ENCODE peak calls at places on chromosomes 12 and 14, in six cellular contexts. One of them, this sample, is unnamed.

GRCh38 chr12:90174198-90174510 is 465.5 kb upstream of the ATP2B1 start:
- DNase-seq in T-cell: no peak
- DNase-seq in endothelial cell: no peak
- DNase-seq in fibroblast of lung: no peak
- DNase-seq in GM12865: peak
- DNase-seq in ELR: peak
- DNase-seq in this sample: no peak

GRCh38 chr14:99519347-99519881 is 38.2 kb downstream of the CCNK start:
- DNase-seq in T-cell: no peak
- DNase-seq in endothelial cell: no peak
- DNase-seq in fibroblast of lung: no peak
- DNase-seq in GM12865: no peak
- DNase-seq in ELR: no peak
- DNase-seq in this sample: no peak

GRCh38 chr14:57533214-57533613 is 39.6 kb upstream of the CCDC198 start:
- DNase-seq in T-cell: no peak
- DNase-seq in endothelial cell: peak
- DNase-seq in fibroblast of lung: peak
- DNase-seq in GM12865: peak
- DNase-seq in ELR: peak
- DNase-seq in this sample: no peak

GRCh38 chr14:31243860-31244259 is 36.3 kb upstream of the HECTD1 start:
- DNase-seq in T-cell: no peak
- DNase-seq in endothelial cell: no peak
- DNase-seq in fibroblast of lung: no peak
- DNase-seq in GM12865: no peak
- DNase-seq in ELR: no peak
- DNase-seq in this sample: no peak

GRCh38 chr12:14367097-14367661 is 1.7 kb downstream of the ATF7IP start:
- DNase-seq in T-cell: no peak
- DNase-seq in endothelial cell: no peak
- DNase-seq in fibroblast of lung: peak
- DNase-seq in GM12865: peak
- DNase-seq in ELR: peak
- DNase-seq in this sample: peak

GRCh38 chr12:22981711-22982110 is 356.7 kb downstream of the ETNK1 start:
- DNase-seq in T-cell: no peak
- DNase-seq in endothelial cell: no peak
- DNase-seq in fibroblast of lung: peak
- DNase-seq in GM12865: no peak
- DNase-seq in ELR: peak
- DNase-seq in this sample: no peak

GRCh38 chr14:53963491-53964227 is 7.0 kb upstream of the BMP4 start:
- DNase-seq in T-cell: no peak
- DNase-seq in endothelial cell: peak
- DNase-seq in fibroblast of lung: peak
- DNase-seq in GM12865: no peak
- DNase-seq in ELR: peak
- DNase-seq in this sample: no peak

GRCh38 chr14:29926701-29927595 is 699 bp downstream of the PRKD1 start:
- DNase-seq in T-cell: no peak
- DNase-seq in endothelial cell: peak
- DNase-seq in fibroblast of lung: peak
- DNase-seq in GM12865: no peak
- DNase-seq in ELR: peak
- DNase-seq in this sample: peak

GRCh38 chr14:105355850-105356604 is 41.5 kb downstream of the PACS2 start:
- DNase-seq in T-cell: no peak
- DNase-seq in endothelial cell: no peak
- DNase-seq in fibroblast of lung: no peak
- DNase-seq in GM12865: no peak
- DNase-seq in ELR: no peak
- DNase-seq in this sample: no peak

GRCh38 chr12:40224439-40225291 is at the start of gene LRRK2:
- DNase-seq in T-cell: peak
- DNase-seq in endothelial cell: peak
- DNase-seq in fibroblast of lung: peak
- DNase-seq in GM12865: peak
- DNase-seq in ELR: peak
- DNase-seq in this sample: peak

GRCh38 chr12:13171921-13172859 is 24.3 kb upstream of the EMP1 start:
- DNase-seq in T-cell: no peak
- DNase-seq in endothelial cell: no peak
- DNase-seq in fibroblast of lung: no peak
- DNase-seq in GM12865: peak
- DNase-seq in ELR: peak
- DNase-seq in this sample: peak

GRCh38 chr14:68675233-68675577 is 117.7 kb downstream of the ZFP36L1 start:
- DNase-seq in T-cell: no peak
- DNase-seq in endothelial cell: no peak
- DNase-seq in fibroblast of lung: no peak
- DNase-seq in GM12865: no peak
- DNase-seq in ELR: peak
- DNase-seq in this sample: no peak

GRCh38 chr12:131203666-131204415 is 250.1 kb downstream of the ADGRD1 start:
- DNase-seq in T-cell: no peak
- DNase-seq in endothelial cell: no peak
- DNase-seq in fibroblast of lung: no peak
- DNase-seq in GM12865: no peak
- DNase-seq in ELR: no peak
- DNase-seq in this sample: peak

GRCh38 chr14:56603648-56604047 is 24.1 kb downstream of the TMEM260 start:
- DNase-seq in T-cell: no peak
- DNase-seq in endothelial cell: no peak
- DNase-seq in fibroblast of lung: no peak
- DNase-seq in GM12865: no peak
- DNase-seq in ELR: no peak
- DNase-seq in this sample: no peak

GRCh38 chr12:99898645-99899044 is 86.1 kb downstream of the ANKS1B start:
- DNase-seq in T-cell: no peak
- DNase-seq in endothelial cell: no peak
- DNase-seq in fibroblast of lung: no peak
- DNase-seq in GM12865: no peak
- DNase-seq in ELR: no peak
- DNase-seq in this sample: no peak

GRCh38 chr12:62725781-62726180 is 209.2 kb downstream of the PPM1H start:
- DNase-seq in T-cell: no peak
- DNase-seq in endothelial cell: no peak
- DNase-seq in fibroblast of lung: no peak
- DNase-seq in GM12865: no peak
- DNase-seq in ELR: peak
- DNase-seq in this sample: no peak

GRCh38 chr12:121649819-121650353 is 19.6 kb downstream of the MORN3 start:
- DNase-seq in T-cell: no peak
- DNase-seq in endothelial cell: no peak
- DNase-seq in fibroblast of lung: no peak
- DNase-seq in GM12865: no peak
- DNase-seq in ELR: no peak
- DNase-seq in this sample: no peak

This sample was measured in GM13976.